ENCODE peak calls at places on chromosome 13, in nine cellular contexts. S is H1, V is H54, P is GM12878, G is breast epithelium, D is HCT116, M is IMR-90, Y is suprapubic skin, B is heart left ventricle. O is an unnamed sample.
A peak's percentile ranks its signal among the peaks of the same experiment; 100 is the strongest.

GRCh38 chr13:51959773-51960172 is 51.5 kb downstream of the ATP7B start:
- DNase-seq in Y (no peak), V (no peak), P (no peak), G (no peak), B (no peak), D (no peak), S (no peak), M (no peak), O (no peak)

GRCh38 chr13:97535619-97536018 is 101.7 kb downstream of the RAP2A start:
- DNase-seq in B (no peak), D (no peak), M (peak; percentile 83), G (no peak), Y (no peak), V (no peak), S (no peak), P (no peak), O (no peak)

GRCh38 chr13:99766641-99767045 is 204.9 kb downstream of the ZIC5 start:
- DNase-seq in G (no peak), V (no peak), S (peak; percentile 33), M (no peak), B (no peak), D (no peak), P (no peak), Y (no peak), O (no peak)

GRCh38 chr13:88802886-88803285 is 1131.7 kb downstream of the SLITRK5 start:
- DNase-seq in P (no peak), S (no peak), G (no peak), Y (no peak), V (no peak), B (no peak), D (no peak), M (no peak), O (no peak)

GRCh38 chr13:34462843-34463242 is 479.2 kb upstream of the NBEA start:
- DNase-seq in V (peak; percentile 10), S (no peak), Y (no peak), M (peak; percentile 22), B (peak; percentile 32), P (no peak), D (peak; percentile 51), G (no peak), O (no peak)

GRCh38 chr13:34416833-34417425 is 525.1 kb upstream of the NBEA start:
- DNase-seq in P (no peak), V (no peak), B (peak; percentile 94), Y (no peak), D (no peak), M (peak; percentile 39), G (no peak), S (no peak), O (no peak)

GRCh38 chr13:67726979-67727378 is 496.8 kb upstream of the PCDH9 start:
- DNase-seq in V (no peak), M (no peak), G (no peak), D (no peak), P (no peak), B (no peak), Y (no peak), S (no peak), O (no peak)

GRCh38 chr13:98142427-98143156 is at the start of gene FARP1:
- DNase-seq in V (peak; percentile 83), S (no peak), M (peak; percentile 65), B (peak; percentile 83), D (peak; percentile 27), G (peak; percentile 78), P (no peak), Y (peak; percentile 80), O (peak; percentile 45)

GRCh38 chr13:101390461-101390860 is 25.8 kb downstream of the NALCN start:
- DNase-seq in G (no peak), D (no peak), S (no peak), M (peak; percentile 30), P (no peak), Y (no peak), B (no peak), V (no peak), O (no peak)

GRCh38 chr13:23871616-23872220 is 17.5 kb downstream of the MIPEP start:
- DNase-seq in V (peak; percentile 1), B (no peak), Y (no peak), G (no peak), D (no peak), S (no peak), P (no peak), M (peak; percentile 59), O (no peak)

GRCh38 chr13:98746968-98747367 is 5.5 kb downstream of the SLC15A1 start:
- DNase-seq in P (no peak), Y (no peak), V (peak; percentile 43), S (no peak), G (no peak), M (no peak), B (no peak), D (no peak), O (no peak)

GRCh38 chr13:53782400-53783030 is 753.9 kb downstream of the OLFM4 start:
- DNase-seq in D (no peak), S (no peak), M (peak; percentile 17), V (peak; percentile 6), Y (no peak), G (no peak), P (peak; percentile 3), B (no peak), O (no peak)

DNA sequence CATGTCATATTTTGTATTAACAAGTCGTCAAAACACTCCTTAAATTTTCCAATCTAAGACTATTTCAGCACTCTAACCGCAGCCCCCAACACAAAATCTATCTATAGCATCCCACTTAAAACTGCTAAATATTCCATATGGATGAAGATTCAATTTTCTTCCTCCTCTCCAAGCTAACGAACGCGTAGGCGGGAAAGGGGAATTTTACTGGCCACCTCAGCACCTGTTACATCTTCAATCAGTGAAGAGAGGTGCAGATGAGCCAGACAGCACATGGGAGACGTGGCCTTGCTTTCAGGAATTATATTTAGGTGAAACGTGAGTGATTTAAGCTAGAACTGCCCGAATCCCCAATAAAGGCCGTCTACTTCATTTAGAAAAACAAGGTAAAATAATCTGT is 1.1 kb downstream of the RBM26 start:
- DNase-seq in B (no peak), D (no peak), V (no peak), M (no peak), S (no peak), P (no peak), Y (no peak), G (no peak), O (no peak)
- TF ChIP-seq POLR2A in B (no peak), D (no peak), V (no peak), M (no peak), S (no peak), P (no peak), Y (no peak), G (no peak), O (no peak)

GRCh38 chr13:31946091-31946770 is 85.3 kb upstream of the FRY start:
- DNase-seq in M (peak; percentile 29), B (no peak), D (no peak), V (no peak), S (no peak), P (no peak), Y (no peak), G (no peak), O (no peak)
- TF ChIP-seq POLR2A in M (no peak), B (no peak), D (no peak), V (no peak), S (no peak), P (no peak), Y (no peak), G (no peak), O (no peak)

GRCh38 chr13:44919103-44919804 is 70.0 kb downstream of the NUFIP1 start:
- DNase-seq in V (no peak), G (no peak), Y (no peak), M (no peak), B (no peak), P (no peak), S (no peak), D (no peak), O (no peak)

GRCh38 chr13:44915962-44916361 is 73.3 kb downstream of the NUFIP1 start:
- DNase-seq in Y (no peak), V (no peak), B (no peak), S (no peak), M (no peak), P (no peak), G (no peak), D (no peak), O (no peak)

GRCh38 chr13:44920013-44920412 is 69.3 kb downstream of the NUFIP1 start:
- DNase-seq in Y (no peak), B (no peak), G (no peak), M (no peak), D (peak; percentile 7), P (no peak), V (no peak), S (no peak), O (no peak)

GRCh38 chr13:44917589-44918322 is 71.5 kb downstream of the NUFIP1 start:
- DNase-seq in P (peak; percentile 98), V (peak; percentile 65), Y (peak; percentile 97), S (peak; percentile 92), B (peak; percentile 97), G (peak; percentile 98), D (peak; percentile 93), M (peak; percentile 97), O (peak; percentile 100)

DNA sequence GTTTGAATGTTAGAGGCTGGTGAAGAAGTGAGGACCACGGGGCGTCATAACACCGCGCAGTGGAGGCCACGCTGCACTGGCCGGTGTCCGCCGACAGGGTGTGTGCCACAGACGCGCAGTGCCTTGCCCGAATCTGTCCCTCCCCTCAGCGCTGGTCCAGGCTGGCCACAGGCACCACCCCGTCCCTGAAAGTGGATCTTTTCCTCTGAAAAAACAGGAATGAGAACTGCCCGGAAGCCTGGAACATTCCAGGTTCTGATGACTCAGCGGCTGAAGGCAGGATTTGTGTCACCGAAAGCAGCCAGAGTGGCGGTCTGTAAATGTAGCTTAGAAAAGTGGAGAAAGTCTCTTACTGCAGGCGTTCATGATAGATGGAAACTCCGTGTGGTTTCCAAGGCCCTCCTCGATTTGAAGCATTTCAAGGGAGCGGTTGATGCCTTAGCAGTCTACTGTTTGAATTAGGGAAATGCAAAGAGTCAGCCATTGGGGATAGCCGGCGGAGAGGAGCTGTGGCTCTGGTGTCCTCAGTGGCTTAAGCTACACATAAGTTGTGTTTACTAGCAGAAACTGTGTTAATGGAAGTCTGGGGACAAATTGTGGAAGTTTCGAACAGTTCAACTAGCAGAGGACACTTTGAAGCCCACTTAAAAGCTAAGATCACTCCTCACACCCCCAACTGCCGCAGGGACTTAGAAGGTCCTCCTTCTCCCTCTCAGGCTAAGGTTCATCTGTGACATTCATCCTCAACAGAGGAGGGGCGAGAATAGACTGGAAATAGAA is 70.8 kb downstream of the NUFIP1 start:
- DNase-seq in V (peak; percentile 40), P (no peak), B (peak; percentile 92), G (peak; percentile 87), S (peak; percentile 79), Y (peak; percentile 95), M (peak; percentile 97), D (peak; percentile 86), O (peak; percentile 97)
- TF ChIP-seq POLR2A in V (peak; percentile 59), P (peak; percentile 82), B (peak; percentile 42), G (no peak), S (peak; percentile 75), Y (no peak), M (peak; percentile 9), D (peak; percentile 5), O (no peak)

DNA sequence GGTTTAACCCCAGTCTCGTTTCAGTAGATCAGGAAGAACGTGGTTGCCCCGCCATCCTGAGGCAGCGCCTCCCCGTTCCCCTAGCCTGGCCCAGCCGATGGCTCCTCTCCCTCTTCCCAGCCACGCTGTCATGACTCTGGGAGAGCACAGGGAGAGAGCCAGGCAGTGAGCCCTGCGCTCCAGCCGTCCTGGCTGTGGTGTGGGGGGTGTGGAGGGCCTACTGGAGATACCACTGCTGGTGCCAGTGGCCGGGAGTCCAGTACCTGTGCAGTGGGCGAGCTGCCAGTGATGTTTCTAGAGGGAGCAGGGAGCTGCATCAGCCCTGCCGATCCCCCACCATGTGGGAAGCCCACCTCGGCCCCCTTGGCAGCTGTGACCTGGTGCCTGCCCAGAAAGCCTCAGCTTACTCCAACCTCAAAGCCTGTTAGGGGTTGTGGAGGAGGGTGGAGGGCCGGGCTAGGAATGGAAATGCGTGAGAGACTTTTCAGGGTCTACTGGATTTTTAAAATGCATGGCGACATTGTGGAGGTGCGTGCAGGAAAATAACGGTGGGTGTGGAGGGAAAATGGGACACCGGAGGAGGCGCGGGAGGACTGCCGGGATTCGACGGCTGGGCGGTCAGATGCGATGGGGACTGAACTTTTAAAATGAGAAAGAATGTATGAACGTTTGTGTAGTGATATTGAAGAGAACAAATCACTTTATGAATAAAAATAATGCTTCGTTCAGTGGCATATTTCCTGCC is 4.9 kb downstream of the TEX29 start:
- DNase-seq in G (no peak), B (no peak), S (no peak), P (no peak), V (no peak), M (no peak), Y (no peak), D (no peak), O (peak; percentile 79)
- TF ChIP-seq POLR2A in G (no peak), B (no peak), S (no peak), P (no peak), V (no peak), M (no peak), Y (no peak), D (no peak), O (no peak)

O was measured in lower leg skin.